ENCODE peak calls at places on chromosomes 16 and 17, in nine cellular contexts. Y is PC-3, W is neural progenitor cell, G is AG09309, B is psoas muscle, K is GM23248, R is SK-N-MC, M is mucosa of descending colon, C is PC-9. N is an unnamed sample.

GRCh38 chr17:77772461-77772897 is 186.0 kb upstream of the TNRC6C start:
- DNase-seq in Y (peak), W (peak), G (no peak), B (peak), K (peak), R (no peak), M (peak), C (peak), N (peak)

GRCh38 chr17:28968269-28968913 is 17.1 kb upstream of the PHF12 start:
- DNase-seq in Y (no peak), W (peak), G (no peak), B (peak), K (no peak), R (no peak), M (no peak), C (no peak), N (no peak)

GRCh38 chr17:13544292-13544691 is 57.4 kb downstream of the HS3ST3A1 start:
- DNase-seq in Y (peak), W (no peak), G (peak), B (no peak), K (peak), R (no peak), M (no peak), C (no peak), N (no peak)

GRCh38 chr17:17063546-17064122 is 21.4 kb downstream of the MPRIP start:
- DNase-seq in Y (peak), W (no peak), G (no peak), B (peak), K (no peak), R (no peak), M (peak), C (peak), N (no peak)

GRCh38 chr16:6548507-6548906 is 784.1 kb upstream of the RBFOX1 start:
- DNase-seq in Y (no peak), W (no peak), G (no peak), B (no peak), K (no peak), R (no peak), M (no peak), C (no peak), N (no peak)

GRCh38 chr17:40097087-40097486 is 3.3 kb downstream of the NR1D1 start:
- DNase-seq in Y (no peak), W (no peak), G (no peak), B (no peak), K (no peak), R (no peak), M (no peak), C (no peak), N (no peak)

GRCh38 chr17:80889897-80890550 is 101.6 kb upstream of the CHMP6 start:
- DNase-seq in Y (no peak), W (no peak), G (no peak), B (peak), K (no peak), R (no peak), M (peak), C (no peak), N (no peak)

GRCh38 chr17:37570527-37571093 is 38.6 kb downstream of the SYNRG start:
- DNase-seq in Y (peak), W (peak), G (no peak), B (no peak), K (peak), R (no peak), M (peak), C (peak), N (peak)

GRCh38 chr17:73956595-73957465 is 246.6 kb upstream of the RPL38 start:
- DNase-seq in Y (peak), W (peak), G (no peak), B (no peak), K (peak), R (peak), M (peak), C (peak), N (peak)

GRCh38 chr17:17139972-17140589 is 66.1 kb downstream of the PLD6 start:
- DNase-seq in Y (no peak), W (no peak), G (no peak), B (no peak), K (no peak), R (no peak), M (no peak), C (peak), N (no peak)

GRCh38 chr16:79519448-79519847 is 81.1 kb downstream of the MAF start:
- DNase-seq in Y (no peak), W (no peak), G (no peak), B (peak), K (no peak), R (no peak), M (peak), C (no peak), N (no peak)

GRCh38 chr16:88430524-88431446 is 22.3 kb upstream of the ZFPM1 start:
- DNase-seq in Y (no peak), W (no peak), G (no peak), B (no peak), K (peak), R (no peak), M (peak), C (no peak), N (peak)

GRCh38 chr16:88431651-88432050 is 21.4 kb upstream of the ZFPM1 start:
- DNase-seq in Y (no peak), W (no peak), G (no peak), B (no peak), K (no peak), R (no peak), M (no peak), C (no peak), N (no peak)

GRCh38 chr16:88428616-88429386 is 24.3 kb upstream of the ZFPM1 start:
- DNase-seq in Y (no peak), W (no peak), G (no peak), B (no peak), K (no peak), R (no peak), M (no peak), C (no peak), N (no peak)

GRCh38 chr16:88429387-88430184 is 23.5 kb upstream of the ZFPM1 start:
- DNase-seq in Y (no peak), W (no peak), G (no peak), B (no peak), K (no peak), R (no peak), M (no peak), C (no peak), N (no peak)

GRCh38 chr16:88430185-88430523 is 22.9 kb upstream of the ZFPM1 start:
- DNase-seq in Y (no peak), W (no peak), G (no peak), B (no peak), K (no peak), R (no peak), M (no peak), C (no peak), N (peak)
- H3K4me3 ChIP-seq in Y (no peak), W (no peak), G (no peak), B (peak), K (peak), R (no peak), M (no peak), C (no peak), N (peak)

GRCh38 chr17:41797377-41797776 is 10.9 kb upstream of the JUP start:
- DNase-seq in Y (no peak), W (no peak), G (no peak), B (no peak), K (no peak), R (no peak), M (no peak), C (no peak), N (no peak)

GRCh38 chr17:41792835-41793748 is 6.6 kb upstream of the JUP start:
- DNase-seq in Y (peak), W (peak), G (no peak), B (no peak), K (peak), R (no peak), M (peak), C (peak), N (no peak)

GRCh38 chr17:41796066-41796895 is 9.8 kb upstream of the JUP start:
- DNase-seq in Y (peak), W (no peak), G (no peak), B (no peak), K (no peak), R (no peak), M (no peak), C (no peak), N (no peak)

GRCh38 chr17:41794603-41794975 is 8.1 kb upstream of the JUP start:
- DNase-seq in Y (no peak), W (no peak), G (no peak), B (no peak), K (no peak), R (no peak), M (no peak), C (no peak), N (no peak)

DNA sequence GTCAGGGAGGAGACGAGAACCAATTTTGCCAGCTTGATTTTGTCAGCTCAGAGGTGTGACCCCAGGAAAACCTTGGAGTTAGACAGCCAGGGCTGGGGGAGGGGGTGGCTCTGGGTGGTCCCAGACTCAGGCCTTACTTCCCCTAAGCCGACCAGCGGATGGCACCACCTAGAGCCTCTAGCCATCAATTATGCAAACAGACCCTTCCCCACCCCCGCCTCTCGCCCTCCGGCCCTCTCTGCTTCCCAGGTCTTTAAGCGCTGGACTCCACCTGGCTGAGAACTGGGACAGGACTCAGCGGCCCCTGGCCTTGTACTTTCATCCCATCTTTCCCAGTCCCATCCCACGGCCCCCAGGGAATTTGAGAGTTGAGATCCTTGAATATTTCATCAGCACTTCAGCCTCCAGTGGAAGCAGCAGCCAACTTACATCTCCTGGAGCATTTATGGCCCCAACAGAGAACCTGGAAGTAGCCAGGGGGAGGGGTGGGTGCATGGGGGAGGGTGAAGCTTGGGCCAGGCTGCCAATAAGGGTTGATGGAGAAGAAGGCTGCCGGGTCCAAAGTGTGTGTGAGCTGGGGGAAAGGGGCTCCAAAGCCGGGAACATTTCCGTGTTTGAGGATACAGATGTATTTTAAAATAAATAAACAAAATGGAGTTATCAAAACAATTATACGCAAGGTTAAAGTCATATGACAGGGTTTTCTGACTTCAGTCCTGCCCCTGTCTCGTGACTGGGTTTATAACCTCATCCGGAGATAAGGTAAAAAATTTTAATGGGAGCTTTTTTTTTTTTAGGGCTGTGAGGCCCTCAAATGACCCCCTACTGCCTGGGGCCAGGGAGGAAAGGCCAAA is 7.5 kb upstream of the JUP start:
- DNase-seq in Y (no peak), W (peak), G (no peak), B (no peak), K (peak), R (no peak), M (peak), C (no peak), N (no peak)
- H3K4me3 ChIP-seq in Y (peak), W (no peak), G (no peak), B (no peak), K (no peak), R (no peak), M (no peak), C (peak), N (no peak)

GRCh38 chr17:7651959-7652658 is 1.4 kb downstream of the ATP1B2 start:
- DNase-seq in Y (no peak), W (no peak), G (no peak), B (no peak), K (no peak), R (no peak), M (no peak), C (no peak), N (no peak)
- H3K4me3 ChIP-seq in Y (no peak), W (peak), G (no peak), B (peak), K (no peak), R (peak), M (no peak), C (no peak), N (no peak)

GRCh38 chr17:35569405-35569804 is 8.8 kb upstream of the SLFN14 start:
- DNase-seq in Y (no peak), W (no peak), G (no peak), B (no peak), K (no peak), R (no peak), M (no peak), C (no peak), N (no peak)

GRCh38 chr17:35568561-35568960 is 7.9 kb upstream of the SLFN14 start:
- DNase-seq in Y (peak), W (peak), G (no peak), B (no peak), K (peak), R (no peak), M (no peak), C (no peak), N (no peak)

GRCh38 chr17:35566955-35567354 is 6.3 kb upstream of the SLFN14 start:
- DNase-seq in Y (no peak), W (no peak), G (no peak), B (no peak), K (no peak), R (no peak), M (no peak), C (no peak), N (no peak)
- H3K4me3 ChIP-seq in Y (no peak), W (peak), G (no peak), B (peak), K (peak), R (no peak), M (no peak), C (no peak), N (no peak)

GRCh38 chr16:23862556-23862955 is 26.8 kb downstream of the PRKCB start:
- DNase-seq in Y (no peak), W (no peak), G (no peak), B (no peak), K (no peak), R (no peak), M (no peak), C (no peak), N (no peak)

GRCh38 chr16:23861874-23862273 is 26.1 kb downstream of the PRKCB start:
- DNase-seq in Y (no peak), W (no peak), G (no peak), B (no peak), K (no peak), R (no peak), M (no peak), C (no peak), N (no peak)

GRCh38 chr16:23866628-23867027 is 30.8 kb downstream of the PRKCB start:
- DNase-seq in Y (no peak), W (no peak), G (no peak), B (no peak), K (no peak), R (peak), M (no peak), C (no peak), N (no peak)

GRCh38 chr16:23865853-23866252 is 30.1 kb downstream of the PRKCB start:
- DNase-seq in Y (no peak), W (no peak), G (no peak), B (no peak), K (no peak), R (no peak), M (no peak), C (no peak), N (no peak)

DNA sequence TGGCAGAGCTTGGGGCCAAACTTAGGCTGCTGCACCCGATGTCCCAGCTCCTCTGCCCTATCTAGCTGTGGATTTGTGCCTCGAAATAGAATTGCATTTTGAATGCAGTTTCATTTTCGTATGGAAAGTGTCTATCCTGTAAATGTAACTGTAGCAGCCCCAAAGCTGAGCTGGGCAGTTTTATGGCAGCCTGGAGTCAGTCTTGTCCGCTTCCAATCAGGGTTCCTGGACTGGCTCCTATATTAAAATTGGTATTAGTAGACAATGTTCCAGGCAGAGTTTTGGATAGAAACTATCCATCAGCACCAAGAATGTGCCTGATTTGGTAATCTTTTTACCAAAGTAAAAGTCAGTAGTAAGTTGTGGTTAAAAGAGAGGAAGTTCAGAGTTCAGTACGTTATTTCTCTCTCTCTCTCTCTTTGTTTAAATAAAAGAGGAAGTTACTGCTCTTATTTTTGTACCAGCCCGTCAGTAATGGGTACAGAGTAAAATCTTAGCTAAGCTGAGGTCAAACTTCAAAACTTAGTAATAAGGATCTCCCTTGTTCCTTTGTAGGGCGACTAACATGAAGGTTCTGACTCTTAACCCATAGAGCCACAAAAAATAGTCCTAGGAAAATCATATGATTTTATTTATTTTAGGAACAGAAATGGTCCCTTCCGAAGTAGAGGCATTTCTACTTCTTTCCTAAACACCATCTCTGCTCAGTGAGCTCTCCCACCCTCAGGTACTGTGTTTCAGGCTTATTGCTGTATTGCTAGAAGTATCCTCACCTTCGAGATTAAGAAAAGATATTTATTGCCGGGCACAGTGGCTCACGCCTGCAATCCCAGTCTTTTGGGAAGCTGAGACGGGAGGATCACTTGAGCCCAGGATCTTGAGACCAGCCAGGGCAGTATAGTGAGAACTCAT is 28.0 kb downstream of the PRKCB start:
- DNase-seq in Y (no peak), W (no peak), G (no peak), B (no peak), K (no peak), R (no peak), M (no peak), C (no peak), N (peak)
- H3K4me3 ChIP-seq in Y (no peak), W (no peak), G (no peak), B (no peak), K (no peak), R (peak), M (no peak), C (no peak), N (peak)